ENCODE peak calls at places on chromosomes 7 and 10, in ten cellular contexts. J is AG04450, S is AG10803, N is left ventricle myocardium inferior, L is dorsolateral prefrontal cortex, V is BJ, X is heart left ventricle, C is body of pancreas, F is brain microvascular endothelial cell, H is colonic mucosa. R is an unnamed sample.

GRCh38 chr10:24617771-24618396 is 105.8 kb downstream of the ARHGAP21 start:
- DNase-seq in J (no peak), S (peak), N (peak), L (no peak), V (no peak), X (peak), C (peak), F (peak), H (peak), R (peak)

GRCh38 chr10:97648557-97649404 is 8.3 kb downstream of the PI4K2A start:
- DNase-seq in J (peak), S (peak), N (no peak), L (no peak), V (peak), X (no peak), C (no peak), F (peak), H (peak), R (peak)

GRCh38 chr10:87093461-87094372 is 926 bp downstream of the GLUD1 start:
- DNase-seq in J (no peak), S (peak), N (peak), L (peak), V (no peak), X (peak), C (peak), F (peak), H (peak), R (peak)

GRCh38 chr7:11212080-11212711 is 238.5 kb downstream of the PHF14 start:
- DNase-seq in J (peak), S (peak), N (no peak), L (peak), V (no peak), X (no peak), C (peak), F (peak), H (peak), R (peak)

GRCh38 chr10:124125305-124126116 is 32.1 kb upstream of the CHST15 start:
- DNase-seq in J (no peak), S (peak), N (no peak), L (no peak), V (peak), X (no peak), C (no peak), F (no peak), H (no peak), R (no peak)

GRCh38 chr10:11898372-11899066 is 75.4 kb downstream of the PROSER2 start:
- DNase-seq in J (peak), S (no peak), N (no peak), L (no peak), V (no peak), X (peak), C (peak), F (no peak), H (no peak), R (peak)

GRCh38 chr7:24951441-24951840 is 28.5 kb downstream of the OSBPL3 start:
- DNase-seq in J (no peak), S (no peak), N (no peak), L (no peak), V (no peak), X (no peak), C (no peak), F (no peak), H (no peak), R (no peak)

GRCh38 chr7:151425670-151426075 is 14.3 kb downstream of the CRYGN start:
- DNase-seq in J (peak), S (peak), N (no peak), L (no peak), V (peak), X (no peak), C (no peak), F (peak), H (no peak), R (peak)

GRCh38 chr7:98187138-98187502 is 24.1 kb upstream of the BHLHA15 start:
- DNase-seq in J (no peak), S (no peak), N (no peak), L (no peak), V (no peak), X (no peak), C (no peak), F (no peak), H (no peak), R (no peak)

GRCh38 chr10:23362879-23363787 is 18.5 kb upstream of the C10orf67 start:
- DNase-seq in J (no peak), S (no peak), N (no peak), L (no peak), V (no peak), X (no peak), C (no peak), F (no peak), H (no peak), R (no peak)

GRCh38 chr10:11035318-11035920 is 17.7 kb downstream of the CELF2 start:
- DNase-seq in J (peak), S (peak), N (no peak), L (peak), V (peak), X (no peak), C (no peak), F (peak), H (peak), R (peak)

GRCh38 chr7:22860784-22861482 is 38.3 kb upstream of the TOMM7 start:
- DNase-seq in J (no peak), S (peak), N (no peak), L (no peak), V (no peak), X (no peak), C (no peak), F (peak), H (no peak), R (no peak)

GRCh38 chr10:43808136-43808535 is 159.5 kb upstream of the ZNF32 start:
- DNase-seq in J (no peak), S (no peak), N (no peak), L (no peak), V (no peak), X (no peak), C (no peak), F (no peak), H (no peak), R (peak)

GRCh38 chr7:159126496-159127345 is 17.9 kb downstream of the VIPR2 start:
- DNase-seq in J (no peak), S (no peak), N (no peak), L (no peak), V (no peak), X (no peak), C (no peak), F (no peak), H (no peak), R (no peak)

GRCh38 chr7:105127179-105127578 is 113.2 kb downstream of the KMT2E start:
- DNase-seq in J (no peak), S (no peak), N (no peak), L (peak), V (no peak), X (no peak), C (no peak), F (no peak), H (no peak), R (peak)

GRCh38 chr7:75967573-75967997 is 26.8 kb downstream of the TMEM120A start:
- DNase-seq in J (peak), S (peak), N (no peak), L (no peak), V (no peak), X (no peak), C (no peak), F (no peak), H (peak), R (no peak)

GRCh38 chr7:137539111-137539715 is 195.7 kb upstream of the PTN start:
- DNase-seq in J (peak), S (peak), N (no peak), L (no peak), V (peak), X (no peak), C (no peak), F (peak), H (no peak), R (peak)

GRCh38 chr7:130649004-130649790 is 19.4 kb downstream of the COPG2 start:
- DNase-seq in J (no peak), S (peak), N (no peak), L (no peak), V (peak), X (no peak), C (no peak), F (peak), H (no peak), R (peak)

GRCh38 chr10:63430091-63430998 is 35.4 kb downstream of the JMJD1C start:
- DNase-seq in J (no peak), S (peak), N (no peak), L (no peak), V (no peak), X (no peak), C (no peak), F (peak), H (no peak), R (peak)

GRCh38 chr10:78982726-78983125 is 86.0 kb upstream of the ZMIZ1 start:
- DNase-seq in J (no peak), S (no peak), N (no peak), L (no peak), V (no peak), X (peak), C (no peak), F (no peak), H (no peak), R (no peak)

GRCh38 chr7:41297167-41297566 is 405.7 kb downstream of the INHBA start:
- DNase-seq in J (no peak), S (peak), N (no peak), L (no peak), V (no peak), X (no peak), C (no peak), F (peak), H (no peak), R (no peak)

GRCh38 chr7:17058568-17058967 is 176.8 kb upstream of the AGR3 start:
- DNase-seq in J (no peak), S (peak), N (no peak), L (no peak), V (no peak), X (no peak), C (no peak), F (no peak), H (no peak), R (peak)

GRCh38 chr10:133474833-133475734 is 21.3 kb downstream of the SCART1 start:
- DNase-seq in J (no peak), S (no peak), N (no peak), L (no peak), V (no peak), X (no peak), C (no peak), F (no peak), H (no peak), R (no peak)

GRCh38 chr10:5195727-5196374 is 786 bp upstream of the AKR1C4 start:
- DNase-seq in J (no peak), S (no peak), N (no peak), L (no peak), V (no peak), X (no peak), C (no peak), F (no peak), H (no peak), R (no peak)

GRCh38 chr7:140197218-140197890 is 20.6 kb upstream of the KDM7A start:
- DNase-seq in J (no peak), S (no peak), N (no peak), L (no peak), V (no peak), X (no peak), C (no peak), F (no peak), H (no peak), R (no peak)

GRCh38 chr10:124259139-124259825 is 159.4 kb downstream of the OAT start:
- DNase-seq in J (no peak), S (no peak), N (no peak), L (no peak), V (no peak), X (no peak), C (no peak), F (peak), H (no peak), R (no peak)

GRCh38 chr7:14846405-14846804 is 56.1 kb downstream of the DGKB start:
- DNase-seq in J (no peak), S (no peak), N (no peak), L (no peak), V (no peak), X (no peak), C (no peak), F (no peak), H (no peak), R (no peak)

GRCh38 chr10:76311752-76312699 is 880.6 kb downstream of the LRMDA start:
- DNase-seq in J (no peak), S (peak), N (no peak), L (no peak), V (no peak), X (no peak), C (peak), F (no peak), H (no peak), R (no peak)

GRCh38 chr10:99758241-99758891 is 24.1 kb upstream of the ABCC2 start:
- DNase-seq in J (no peak), S (peak), N (no peak), L (no peak), V (no peak), X (no peak), C (no peak), F (no peak), H (no peak), R (no peak)

GRCh38 chr7:29332875-29333482 is 138.4 kb downstream of the CHN2 start:
- DNase-seq in J (no peak), S (no peak), N (no peak), L (no peak), V (no peak), X (no peak), C (no peak), F (no peak), H (no peak), R (no peak)

GRCh38 chr10:17061418-17061817 is 68.2 kb downstream of the CUBN start:
- DNase-seq in J (no peak), S (peak), N (no peak), L (no peak), V (no peak), X (no peak), C (no peak), F (peak), H (no peak), R (peak)

GRCh38 chr7:46007990-46008643 is 87.0 kb upstream of the IGFBP3 start:
- DNase-seq in J (no peak), S (peak), N (no peak), L (no peak), V (no peak), X (no peak), C (no peak), F (no peak), H (no peak), R (no peak)

GRCh38 chr10:91694170-91694794 is 61.4 kb upstream of the PPP1R3C start:
- DNase-seq in J (no peak), S (peak), N (no peak), L (no peak), V (no peak), X (no peak), C (peak), F (peak), H (peak), R (peak)

GRCh38 chr10:42997849-42998165 is 79.1 kb upstream of the RET start:
- DNase-seq in J (no peak), S (no peak), N (no peak), L (no peak), V (no peak), X (no peak), C (no peak), F (no peak), H (peak), R (no peak)

GRCh38 chr10:94069884-94070283 is 76.2 kb downstream of the PLCE1 start:
- DNase-seq in J (no peak), S (no peak), N (no peak), L (no peak), V (no peak), X (no peak), C (peak), F (no peak), H (no peak), R (no peak)

GRCh38 chr7:155533827-155534690 is 12.3 kb downstream of the CNPY1 start:
- DNase-seq in J (no peak), S (no peak), N (no peak), L (no peak), V (no peak), X (no peak), C (no peak), F (no peak), H (no peak), R (no peak)
- H3K4me3 ChIP-seq in J (no peak), S (no peak), N (peak), L (peak), V (no peak), X (peak), C (no peak), F (no peak), H (no peak), R (no peak)

GRCh38 chr10:32790483-32790882 is 167.5 kb downstream of the ITGB1 start:
- DNase-seq in J (no peak), S (peak), N (no peak), L (no peak), V (no peak), X (no peak), C (no peak), F (peak), H (no peak), R (peak)
- TF ChIP-seq CTCF in J (no peak), S (no peak), N (no peak), L (no peak), V (no peak), X (no peak), C (no peak), F (no peak), H (no peak), R (no peak)

DNA sequence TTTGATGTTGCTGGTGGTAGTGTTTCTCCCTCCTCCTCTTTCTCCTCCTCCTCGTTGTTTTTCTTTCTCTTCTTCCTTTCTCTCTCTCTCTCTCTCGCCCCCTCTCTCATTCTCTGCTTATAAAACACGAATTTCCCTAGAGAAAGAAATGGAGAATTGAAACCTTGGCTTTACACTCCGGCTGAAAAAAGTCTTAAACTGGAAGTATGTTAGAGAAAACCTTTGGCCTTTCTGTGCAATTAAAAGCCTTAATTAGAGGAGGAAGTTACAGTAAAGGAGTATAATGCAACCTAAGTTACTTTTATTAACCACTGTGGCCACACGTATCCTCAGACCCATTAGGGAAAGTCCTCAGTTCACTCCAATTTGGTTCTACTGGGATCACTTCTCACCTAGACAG is 501.7 kb upstream of the SORCS1 start:
- DNase-seq in J (no peak), S (no peak), N (no peak), L (no peak), V (no peak), X (no peak), C (no peak), F (no peak), H (no peak), R (no peak)
- H3K4me3 ChIP-seq in J (no peak), S (no peak), N (no peak), L (no peak), V (no peak), X (no peak), C (no peak), F (no peak), H (no peak), R (no peak)

DNA sequence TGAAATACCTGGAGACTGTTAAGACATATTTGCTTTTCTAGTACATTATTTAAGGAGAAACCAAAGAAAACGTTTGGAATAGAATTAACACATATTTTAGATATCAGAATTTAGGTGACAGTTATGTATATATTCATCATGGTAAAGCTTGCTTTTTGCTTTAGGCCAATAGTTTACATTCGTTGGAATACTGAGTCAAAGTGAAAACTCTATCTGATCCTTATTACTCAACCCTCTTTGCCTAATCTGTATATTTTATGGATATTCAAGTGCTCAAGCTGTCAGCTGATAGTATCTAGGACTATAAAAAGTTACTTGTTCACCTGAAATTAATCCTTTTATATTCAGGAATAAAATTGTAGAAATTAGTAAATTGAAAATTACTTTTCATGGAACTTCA is 61.1 kb downstream of the VPS50 start:
- DNase-seq in J (no peak), S (no peak), N (no peak), L (no peak), V (no peak), X (no peak), C (no peak), F (no peak), H (no peak), R (no peak)
- TF ChIP-seq CTCF in J (no peak), S (no peak), N (no peak), L (no peak), V (no peak), X (no peak), C (no peak), F (no peak), H (no peak), R (no peak)

GRCh38 chr10:103188853-103189252 is 4.2 kb downstream of the NT5C2 start:
- DNase-seq in J (no peak), S (peak), N (no peak), L (no peak), V (no peak), X (no peak), C (no peak), F (no peak), H (no peak), R (peak)
- H3K4me3 ChIP-seq in J (no peak), S (peak), N (peak), L (no peak), V (no peak), X (no peak), C (no peak), F (no peak), H (no peak), R (no peak)

DNA sequence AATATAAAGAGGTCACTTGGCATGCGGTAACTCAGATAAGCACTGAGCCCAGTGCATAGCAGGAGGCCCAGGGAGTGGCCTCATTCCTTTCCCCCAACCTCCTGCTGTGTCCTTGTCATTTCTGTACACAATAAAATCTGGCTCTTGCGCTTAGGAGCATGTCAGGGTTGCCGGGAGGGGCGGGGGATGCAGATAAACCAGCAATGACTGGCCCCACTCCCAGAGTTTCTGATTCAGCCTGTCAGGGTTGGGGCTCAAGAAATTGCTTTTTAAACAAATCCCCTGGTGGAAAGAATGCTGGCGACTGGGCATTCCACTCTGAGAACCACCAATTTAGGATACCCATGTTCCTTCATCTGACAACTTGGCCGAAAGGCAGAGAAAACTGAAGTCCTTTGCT is 376.5 kb downstream of the TCERG1L start:
- DNase-seq in J (no peak), S (no peak), N (no peak), L (no peak), V (no peak), X (no peak), C (peak), F (no peak), H (no peak), R (no peak)
- TF ChIP-seq CTCF in J (no peak), S (no peak), N (no peak), L (no peak), V (no peak), X (no peak), C (no peak), F (no peak), H (no peak), R (no peak)

GRCh38 chr10:49139866-49140195 is 6.0 kb upstream of the FAM170B start:
- DNase-seq in J (peak), S (peak), N (no peak), L (no peak), V (peak), X (no peak), C (no peak), F (peak), H (no peak), R (peak)
- H3K4me3 ChIP-seq in J (no peak), S (peak), N (no peak), L (no peak), V (no peak), X (no peak), C (no peak), F (no peak), H (no peak), R (no peak)